ENCODE peak calls at places on chromosomes 11 and 22, in eight cellular contexts. M, L, B, T, Z, S, D and O are unnamed samples.
A peak's percentile ranks its signal among the peaks of the same experiment; 100 is the strongest.

GRCh38 chr11:36048496-36049247 is 104.8 kb downstream of the LDLRAD3 start:
- DNase-seq in S (no peak), D (no peak), Z (no peak), T (no peak), M (no peak), L (no peak), B (no peak), O (no peak)

GRCh38 chr11:30879322-30880020 is 293.3 kb upstream of the MPPED2 start:
- DNase-seq in S (no peak), L (no peak), Z (no peak), B (no peak), M (no peak), D (no peak), T (peak; percentile 15), O (peak; percentile 55)

GRCh38 chr22:45273452-45274075 is 11.2 kb upstream of the UPK3A start:
- DNase-seq in T (no peak), Z (no peak), M (no peak), S (no peak), D (no peak), L (no peak), B (no peak), O (no peak)

GRCh38 chr11:103364687-103365086 is 255.5 kb downstream of the DYNC2H1 start:
- DNase-seq in S (no peak), B (no peak), Z (no peak), T (no peak), D (no peak), L (no peak), M (no peak), O (no peak)

GRCh38 chr22:32684148-32684821 is 117.2 kb upstream of the TIMP3 start:
- DNase-seq in S (no peak), T (no peak), Z (no peak), L (no peak), B (no peak), M (no peak), D (no peak), O (no peak)

GRCh38 chr11:65129649-65130441 is 4.5 kb downstream of the SYVN1 start:
- DNase-seq in L (no peak), D (no peak), Z (no peak), T (no peak), M (no peak), S (peak; percentile 57), B (peak; percentile 63), O (no peak)

GRCh38 chr22:23147632-23148387 is 2.5 kb downstream of the RAB36 start:
- DNase-seq in Z (no peak), D (no peak), T (no peak), M (no peak), S (no peak), B (no peak), L (no peak), O (no peak)

GRCh38 chr11:115170133-115170815 is 333.9 kb downstream of the CADM1 start:
- DNase-seq in Z (no peak), T (no peak), M (no peak), B (no peak), L (peak; percentile 12), S (no peak), D (peak; percentile 49), O (peak; percentile 16)

GRCh38 chr11:102705626-102706025 is at the start of gene MMP27:
- DNase-seq in B (no peak), L (no peak), S (no peak), M (no peak), D (no peak), Z (no peak), T (no peak), O (no peak)

GRCh38 chr11:6548121-6548520 is 51.0 kb downstream of the DNHD1 start:
- DNase-seq in D (no peak), M (no peak), S (no peak), Z (no peak), T (no peak), L (no peak), B (no peak), O (no peak)